ENCODE peak calls at places on chromosome 21, in six cellular contexts. One of them, this sample, is unnamed.

GRCh38 chr21:36729301-36729970 is 30.5 kb downstream of the SIM2 start:
- DNase-seq in body of pancreas: no peak
- DNase-seq in dorsolateral prefrontal cortex: no peak
- DNase-seq in heart right ventricle: no peak
- DNase-seq in mammary epithelial cell: no peak
- DNase-seq in tibial nerve: no peak
- DNase-seq in this sample: no peak

GRCh38 chr21:39258207-39258606 is 55.2 kb downstream of the BRWD1 start:
- DNase-seq in body of pancreas: no peak
- DNase-seq in dorsolateral prefrontal cortex: no peak
- DNase-seq in heart right ventricle: no peak
- DNase-seq in mammary epithelial cell: no peak
- DNase-seq in tibial nerve: no peak
- DNase-seq in this sample: no peak

GRCh38 chr21:37509802-37510393 is 143.3 kb downstream of the DYRK1A start:
- DNase-seq in body of pancreas: no peak
- DNase-seq in dorsolateral prefrontal cortex: no peak
- DNase-seq in heart right ventricle: no peak
- DNase-seq in mammary epithelial cell: no peak
- DNase-seq in tibial nerve: no peak
- DNase-seq in this sample: no peak

GRCh38 chr21:46196733-46197132 is 12.5 kb upstream of the SPATC1L start:
- DNase-seq in body of pancreas: no peak
- DNase-seq in dorsolateral prefrontal cortex: peak; percentile 29
- DNase-seq in heart right ventricle: no peak
- DNase-seq in mammary epithelial cell: no peak
- DNase-seq in tibial nerve: peak; percentile 2
- DNase-seq in this sample: no peak

GRCh38 chr21:15442743-15443142 is 287.0 kb upstream of the USP25 start:
- DNase-seq in body of pancreas: no peak
- DNase-seq in dorsolateral prefrontal cortex: no peak
- DNase-seq in heart right ventricle: no peak
- DNase-seq in mammary epithelial cell: no peak
- DNase-seq in tibial nerve: no peak
- DNase-seq in this sample: no peak

GRCh38 chr21:39377444-39378050 is 28.7 kb upstream of the HMGN1 start:
- DNase-seq in body of pancreas: no peak
- DNase-seq in dorsolateral prefrontal cortex: no peak
- DNase-seq in heart right ventricle: no peak
- DNase-seq in mammary epithelial cell: peak; percentile 78
- DNase-seq in tibial nerve: no peak
- DNase-seq in this sample: no peak

GRCh38 chr21:26041441-26042180 is 129.0 kb downstream of the APP start:
- DNase-seq in body of pancreas: no peak
- DNase-seq in dorsolateral prefrontal cortex: no peak
- DNase-seq in heart right ventricle: no peak
- DNase-seq in mammary epithelial cell: peak; percentile 31
- DNase-seq in tibial nerve: no peak
- DNase-seq in this sample: no peak

GRCh38 chr21:41328660-41329300 is 12.2 kb downstream of the FAM3B start:
- DNase-seq in body of pancreas: no peak
- DNase-seq in dorsolateral prefrontal cortex: no peak
- DNase-seq in heart right ventricle: no peak
- DNase-seq in mammary epithelial cell: no peak
- DNase-seq in tibial nerve: no peak
- DNase-seq in this sample: no peak

GRCh38 chr21:39336457-39337008 is 12.4 kb downstream of the HMGN1 start:
- DNase-seq in body of pancreas: no peak
- DNase-seq in dorsolateral prefrontal cortex: no peak
- DNase-seq in heart right ventricle: no peak
- DNase-seq in mammary epithelial cell: no peak
- DNase-seq in tibial nerve: no peak
- DNase-seq in this sample: no peak

GRCh38 chr21:46092026-46092764 is 5.7 kb upstream of the COL6A2 start:
- DNase-seq in body of pancreas: peak; percentile 15
- DNase-seq in dorsolateral prefrontal cortex: no peak
- DNase-seq in heart right ventricle: peak; percentile 49
- DNase-seq in mammary epithelial cell: no peak
- DNase-seq in tibial nerve: peak; percentile 61
- DNase-seq in this sample: peak; percentile 81

DNA sequence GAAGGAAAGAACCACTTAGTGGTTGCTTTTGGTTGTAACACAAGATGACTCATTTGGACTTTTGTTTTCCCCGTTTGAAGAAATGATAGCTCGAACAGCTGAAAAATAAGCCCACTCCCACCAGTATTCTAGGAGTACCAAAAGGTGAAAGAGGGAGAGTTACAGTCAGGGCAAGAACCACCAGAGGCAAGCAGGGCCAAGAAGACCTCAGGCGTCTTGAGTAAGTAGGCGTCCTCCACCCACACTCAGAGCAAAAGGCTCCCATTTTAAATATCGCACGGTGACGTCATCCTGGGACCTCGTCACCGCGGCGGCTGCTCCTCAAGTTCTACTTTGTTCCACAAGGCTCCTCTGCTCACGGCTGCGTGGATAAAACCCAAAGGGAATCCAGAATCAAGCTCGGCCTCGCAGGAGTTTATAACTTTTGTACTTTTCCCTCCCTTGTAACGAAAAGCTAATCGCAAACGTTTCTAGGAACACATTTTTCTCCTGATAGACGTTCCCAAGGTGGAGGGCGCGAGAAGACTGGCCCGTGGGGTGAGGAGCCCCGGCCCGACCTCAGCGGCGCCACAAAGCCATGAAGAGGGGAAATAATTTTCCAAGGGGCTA is 1.2 kb downstream of the BTG3 start:
- DNase-seq in body of pancreas: peak; percentile 80
- DNase-seq in dorsolateral prefrontal cortex: peak; percentile 56
- DNase-seq in heart right ventricle: peak; percentile 59
- DNase-seq in mammary epithelial cell: peak; percentile 89
- DNase-seq in tibial nerve: peak; percentile 65
- DNase-seq in this sample: peak; percentile 75
- H3K4me3 ChIP-seq in body of pancreas: peak overlapping the region; percentile 84
- H3K4me3 ChIP-seq in dorsolateral prefrontal cortex: peak overlapping the region; percentile 70
- H3K4me3 ChIP-seq in heart right ventricle: peak overlapping the region; percentile 78
- H3K4me3 ChIP-seq in mammary epithelial cell: peak overlapping the region; percentile 75
- H3K4me3 ChIP-seq in tibial nerve: peak overlapping the region; percentile 89
- H3K4me3 ChIP-seq in this sample: peak overlapping the region; percentile 72

GRCh38 chr21:44903054-44903685 is 17.5 kb downstream of the ITGB2 start:
- DNase-seq in body of pancreas: no peak
- DNase-seq in dorsolateral prefrontal cortex: no peak
- DNase-seq in heart right ventricle: no peak
- DNase-seq in mammary epithelial cell: no peak
- DNase-seq in tibial nerve: no peak
- DNase-seq in this sample: peak; percentile 13
- H3K27ac ChIP-seq in body of pancreas: no peak overlapping the region
- H3K27ac ChIP-seq in dorsolateral prefrontal cortex: no peak overlapping the region
- H3K27ac ChIP-seq in heart right ventricle: no peak overlapping the region
- H3K27ac ChIP-seq in mammary epithelial cell: no peak overlapping the region
- H3K27ac ChIP-seq in tibial nerve: no peak overlapping the region
- H3K27ac ChIP-seq in this sample: no peak overlapping the region

GRCh38 chr21:22343303-22343702 is 1345.1 kb downstream of the NCAM2 start:
- DNase-seq in body of pancreas: no peak
- DNase-seq in dorsolateral prefrontal cortex: no peak
- DNase-seq in heart right ventricle: no peak
- DNase-seq in mammary epithelial cell: no peak
- DNase-seq in tibial nerve: no peak
- DNase-seq in this sample: no peak

GRCh38 chr21:22345624-22346023 is 1347.4 kb downstream of the NCAM2 start:
- DNase-seq in body of pancreas: no peak
- DNase-seq in dorsolateral prefrontal cortex: no peak
- DNase-seq in heart right ventricle: no peak
- DNase-seq in mammary epithelial cell: no peak
- DNase-seq in tibial nerve: no peak
- DNase-seq in this sample: no peak

GRCh38 chr21:22342855-22343254 is 1344.6 kb downstream of the NCAM2 start:
- DNase-seq in body of pancreas: peak; percentile 54
- DNase-seq in dorsolateral prefrontal cortex: no peak
- DNase-seq in heart right ventricle: no peak
- DNase-seq in mammary epithelial cell: no peak
- DNase-seq in tibial nerve: no peak
- DNase-seq in this sample: no peak

GRCh38 chr21:22346576-22346975 is 1348.4 kb downstream of the NCAM2 start:
- DNase-seq in body of pancreas: no peak
- DNase-seq in dorsolateral prefrontal cortex: no peak
- DNase-seq in heart right ventricle: no peak
- DNase-seq in mammary epithelial cell: no peak
- DNase-seq in tibial nerve: no peak
- DNase-seq in this sample: no peak

DNA sequence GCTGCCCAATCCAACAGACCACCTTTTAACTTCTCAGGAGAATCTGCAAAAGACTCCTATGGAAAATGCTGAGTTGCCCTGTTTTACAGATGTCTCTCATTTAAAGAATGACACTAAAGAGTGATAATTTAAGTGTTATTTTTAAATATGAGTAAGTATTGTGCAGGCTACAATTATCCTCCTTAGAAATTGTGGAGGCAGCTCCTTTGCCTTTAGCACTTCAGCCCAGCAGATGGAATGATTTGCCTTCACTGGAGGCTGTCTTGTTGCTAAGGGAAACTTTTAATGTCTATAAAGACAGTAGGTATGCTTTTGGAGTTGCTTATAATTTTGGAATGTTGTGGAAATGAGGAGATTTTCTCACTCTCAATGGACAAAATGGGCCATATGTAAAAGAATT is 1345.5 kb downstream of the NCAM2 start:
- DNase-seq in body of pancreas: no peak
- DNase-seq in dorsolateral prefrontal cortex: no peak
- DNase-seq in heart right ventricle: no peak
- DNase-seq in mammary epithelial cell: no peak
- DNase-seq in tibial nerve: no peak
- DNase-seq in this sample: no peak
- TF ChIP-seq CTCF in body of pancreas: no peak
- TF ChIP-seq CTCF in dorsolateral prefrontal cortex: no peak
- TF ChIP-seq CTCF in heart right ventricle: no peak
- TF ChIP-seq CTCF in mammary epithelial cell: no peak
- TF ChIP-seq CTCF in tibial nerve: no peak
- TF ChIP-seq CTCF in this sample: no peak

GRCh38 chr21:32916522-32917099 is 109.1 kb upstream of the OLIG2 start:
- DNase-seq in body of pancreas: no peak
- DNase-seq in dorsolateral prefrontal cortex: no peak
- DNase-seq in heart right ventricle: no peak
- DNase-seq in mammary epithelial cell: no peak
- DNase-seq in tibial nerve: no peak
- DNase-seq in this sample: no peak

GRCh38 chr21:32916088-32916487 is 109.6 kb upstream of the OLIG2 start:
- DNase-seq in body of pancreas: no peak
- DNase-seq in dorsolateral prefrontal cortex: no peak
- DNase-seq in heart right ventricle: no peak
- DNase-seq in mammary epithelial cell: no peak
- DNase-seq in tibial nerve: no peak
- DNase-seq in this sample: no peak

GRCh38 chr21:32915099-32915498 is 110.6 kb upstream of the OLIG2 start:
- DNase-seq in body of pancreas: no peak
- DNase-seq in dorsolateral prefrontal cortex: no peak
- DNase-seq in heart right ventricle: no peak
- DNase-seq in mammary epithelial cell: no peak
- DNase-seq in tibial nerve: no peak
- DNase-seq in this sample: no peak

GRCh38 chr21:32917392-32918135 is 108.2 kb upstream of the OLIG2 start:
- DNase-seq in body of pancreas: no peak
- DNase-seq in dorsolateral prefrontal cortex: no peak
- DNase-seq in heart right ventricle: peak; percentile 30
- DNase-seq in mammary epithelial cell: no peak
- DNase-seq in tibial nerve: no peak
- DNase-seq in this sample: no peak

DNA sequence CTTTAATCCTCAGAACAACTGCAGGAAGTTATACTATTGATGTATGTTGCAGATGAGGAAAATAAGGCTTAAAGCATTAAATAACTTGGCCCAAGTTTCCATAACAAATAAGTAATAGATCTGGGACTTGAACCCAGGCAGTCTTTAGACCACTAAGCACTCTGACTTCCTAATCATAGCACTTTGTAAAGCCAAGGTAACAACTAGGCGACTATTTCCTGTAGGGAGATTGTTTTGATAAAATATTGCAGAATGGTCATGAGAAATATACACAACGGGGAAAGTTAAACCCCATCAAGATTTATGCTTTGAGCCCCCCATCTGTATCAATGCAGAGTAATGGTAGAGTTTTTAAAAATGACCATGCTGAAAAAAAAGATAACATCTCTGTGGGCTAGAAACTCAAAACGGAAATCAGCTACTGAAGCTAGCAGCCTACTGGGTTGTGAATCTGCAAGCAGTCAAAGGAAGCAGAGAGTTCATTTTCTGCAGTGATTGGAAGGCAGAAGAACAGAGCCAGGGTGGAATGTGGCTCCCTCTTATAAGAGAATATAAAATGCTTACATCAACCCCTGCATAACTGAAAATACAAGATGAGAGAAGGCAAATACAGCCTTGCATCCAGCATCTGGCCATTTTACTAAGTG is 111.2 kb upstream of the OLIG2 start:
- DNase-seq in body of pancreas: no peak
- DNase-seq in dorsolateral prefrontal cortex: no peak
- DNase-seq in heart right ventricle: no peak
- DNase-seq in mammary epithelial cell: no peak
- DNase-seq in tibial nerve: no peak
- DNase-seq in this sample: no peak
- H3K4me3 ChIP-seq in body of pancreas: no peak overlapping the region
- H3K4me3 ChIP-seq in dorsolateral prefrontal cortex: no peak overlapping the region
- H3K4me3 ChIP-seq in heart right ventricle: no peak overlapping the region
- H3K4me3 ChIP-seq in mammary epithelial cell: no peak overlapping the region
- H3K4me3 ChIP-seq in tibial nerve: no peak overlapping the region
- H3K4me3 ChIP-seq in this sample: no peak overlapping the region

GRCh38 chr21:42403611-42404231 is at the start of gene UBASH3A:
- DNase-seq in body of pancreas: no peak
- DNase-seq in dorsolateral prefrontal cortex: no peak
- DNase-seq in heart right ventricle: no peak
- DNase-seq in mammary epithelial cell: no peak
- DNase-seq in tibial nerve: no peak
- DNase-seq in this sample: no peak

GRCh38 chr21:42401820-42402251 is 1.9 kb upstream of the UBASH3A start:
- DNase-seq in body of pancreas: no peak
- DNase-seq in dorsolateral prefrontal cortex: no peak
- DNase-seq in heart right ventricle: no peak
- DNase-seq in mammary epithelial cell: no peak
- DNase-seq in tibial nerve: no peak
- DNase-seq in this sample: no peak

GRCh38 chr21:42400525-42400924 is 3.2 kb upstream of the UBASH3A start:
- DNase-seq in body of pancreas: no peak
- DNase-seq in dorsolateral prefrontal cortex: no peak
- DNase-seq in heart right ventricle: no peak
- DNase-seq in mammary epithelial cell: peak; percentile 57
- DNase-seq in tibial nerve: no peak
- DNase-seq in this sample: no peak

GRCh38 chr21:42398414-42399030 is 2.7 kb upstream of the TMPRSS3 start:
- DNase-seq in body of pancreas: no peak
- DNase-seq in dorsolateral prefrontal cortex: no peak
- DNase-seq in heart right ventricle: no peak
- DNase-seq in mammary epithelial cell: no peak
- DNase-seq in tibial nerve: no peak
- DNase-seq in this sample: no peak

DNA sequence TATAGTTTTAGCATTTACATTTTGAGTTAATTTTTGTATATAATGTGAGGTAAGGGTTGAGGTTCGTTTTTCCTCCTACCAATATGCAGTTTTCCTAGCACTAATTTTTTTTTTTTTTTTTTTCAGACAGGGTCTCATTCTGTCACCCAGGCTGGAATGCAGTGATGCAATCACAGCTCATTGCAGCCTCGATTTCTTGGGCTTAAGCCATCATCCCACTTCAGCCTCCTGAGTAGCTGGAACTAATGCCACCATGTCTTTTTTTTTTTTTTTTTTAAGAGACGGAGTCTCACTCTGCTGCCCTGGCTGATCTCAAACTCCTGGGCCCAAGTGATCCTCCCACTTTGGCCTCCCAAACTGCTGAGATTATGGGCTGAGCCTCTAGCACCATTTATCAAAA is 2.5 kb upstream of the UBASH3A start:
- DNase-seq in body of pancreas: no peak
- DNase-seq in dorsolateral prefrontal cortex: no peak
- DNase-seq in heart right ventricle: no peak
- DNase-seq in mammary epithelial cell: no peak
- DNase-seq in tibial nerve: no peak
- DNase-seq in this sample: no peak
- H3K27ac ChIP-seq in body of pancreas: no peak overlapping the region
- H3K27ac ChIP-seq in dorsolateral prefrontal cortex: no peak overlapping the region
- H3K27ac ChIP-seq in heart right ventricle: no peak overlapping the region
- H3K27ac ChIP-seq in mammary epithelial cell: no peak overlapping the region
- H3K27ac ChIP-seq in tibial nerve: no peak overlapping the region
- H3K27ac ChIP-seq in this sample: no peak overlapping the region

This sample was measured in psoas muscle.